ENCODE peak calls at places on chromosome 10, in nine cellular contexts. C is NCI-H2029 treated with DMSO at 0.1 percent for 48 hours, T is cerebellar cortex, G is endothelial cell, N is MV-4-11, Q is neuronal stem cell, X is NCI-H1417 treated with DMSO at 0.1 percent for 48 hours, B is T-helper 9 cell, F is RKO. E is an unnamed sample.

GRCh38 chr10:7235376-7235775 is 175.5 kb downstream of the SFMBT2 start:
- DNase-seq in C (no peak), T (no peak), G (no peak), N (no peak), Q (no peak), X (no peak), B (no peak), F (no peak), E (no peak)

GRCh38 chr10:6567894-6568293 is 12.2 kb downstream of the PRKCQ start:
- DNase-seq in C (no peak), T (no peak), G (no peak), N (no peak), Q (no peak), X (no peak), B (no peak), F (no peak), E (no peak)

GRCh38 chr10:14009315-14010082 is 321.2 kb downstream of the FRMD4A start:
- DNase-seq in C (no peak), T (no peak), G (no peak), N (no peak), Q (no peak), X (no peak), B (peak; percentile 55), F (no peak), E (peak; percentile 10)

GRCh38 chr10:23981520-23982309 is 227.2 kb upstream of the KIAA1217 start:
- DNase-seq in C (no peak), T (no peak), G (no peak), N (no peak), Q (no peak), X (no peak), B (no peak), F (peak; percentile 36), E (no peak)

GRCh38 chr10:96133135-96133534 is 3.0 kb downstream of the ZNF518A start:
- DNase-seq in C (no peak), T (no peak), G (no peak), N (no peak), Q (no peak), X (no peak), B (no peak), F (peak; percentile 73), E (no peak)

GRCh38 chr10:4671451-4672145 is 154.4 kb upstream of the AKR1E2 start:
- DNase-seq in C (no peak), T (no peak), G (no peak), N (no peak), Q (no peak), X (no peak), B (no peak), F (no peak), E (no peak)

GRCh38 chr10:91700788-91701444 is 68.0 kb upstream of the PPP1R3C start:
- DNase-seq in C (no peak), T (no peak), G (no peak), N (no peak), Q (no peak), X (no peak), B (no peak), F (peak; percentile 57), E (no peak)

GRCh38 chr10:102312683-102313082 is 67.4 kb downstream of the GBF1 start:
- DNase-seq in C (no peak), T (no peak), G (no peak), N (no peak), Q (no peak), X (no peak), B (no peak), F (no peak), E (no peak)

GRCh38 chr10:31678139-31678536 is 250.5 kb downstream of the ARHGAP12 start:
- DNase-seq in C (no peak), T (peak; percentile 24), G (no peak), N (no peak), Q (no peak), X (no peak), B (no peak), F (no peak), E (no peak)

GRCh38 chr10:77925795-77926565 is 575 bp downstream of the DLG5 start:
- DNase-seq in C (no peak), T (peak; percentile 50), G (peak; percentile 48), N (no peak), Q (peak; percentile 30), X (no peak), B (no peak), F (peak; percentile 45), E (no peak)

GRCh38 chr10:74994714-74995308 is 116.6 kb upstream of the SAMD8 start:
- DNase-seq in C (peak; percentile 44), T (no peak), G (no peak), N (no peak), Q (no peak), X (no peak), B (no peak), F (no peak), E (no peak)

GRCh38 chr10:79454259-79454658 is 8.8 kb upstream of the ZCCHC24 start:
- DNase-seq in C (no peak), T (no peak), G (no peak), N (no peak), Q (no peak), X (no peak), B (no peak), F (no peak), E (no peak)

GRCh38 chr10:117472872-117473271 is 69.7 kb upstream of the EMX2 start:
- DNase-seq in C (no peak), T (no peak), G (no peak), N (no peak), Q (no peak), X (no peak), B (no peak), F (no peak), E (no peak)

GRCh38 chr10:5813091-5813340 is 218 bp downstream of the GDI2 start:
- DNase-seq in C (no peak), T (no peak), G (no peak), N (no peak), Q (no peak), X (no peak), B (no peak), F (peak; percentile 59), E (no peak)

GRCh38 chr10:62454696-62455451 is 80.7 kb downstream of the ZNF365 start:
- DNase-seq in C (no peak), T (no peak), G (no peak), N (no peak), Q (no peak), X (no peak), B (no peak), F (no peak), E (no peak)

GRCh38 chr10:43395571-43396060 is 13.4 kb downstream of the HNRNPF start:
- DNase-seq in C (no peak), T (no peak), G (peak; percentile 25), N (no peak), Q (no peak), X (no peak), B (peak; percentile 30), F (peak; percentile 62), E (no peak)

GRCh38 chr10:42932116-42932515 is 144.8 kb upstream of the RET start:
- DNase-seq in C (no peak), T (no peak), G (no peak), N (no peak), Q (no peak), X (no peak), B (no peak), F (no peak), E (no peak)

GRCh38 chr10:78956391-78956790 is 112.4 kb upstream of the ZMIZ1 start:
- DNase-seq in C (no peak), T (no peak), G (no peak), N (no peak), Q (no peak), X (no peak), B (no peak), F (no peak), E (no peak)

GRCh38 chr10:125484035-125484732 is 198.8 kb downstream of the TEX36 start:
- DNase-seq in C (no peak), T (no peak), G (no peak), N (no peak), Q (no peak), X (no peak), B (no peak), F (no peak), E (no peak)

GRCh38 chr10:19977097-19977521 is 160.9 kb downstream of the PLXDC2 start:
- DNase-seq in C (no peak), T (no peak), G (no peak), N (no peak), Q (no peak), X (no peak), B (no peak), F (no peak), E (no peak)

GRCh38 chr10:91048380-91048779 is 127.5 kb upstream of the ANKRD1 start:
- DNase-seq in C (no peak), T (no peak), G (no peak), N (no peak), Q (no peak), X (no peak), B (no peak), F (no peak), E (no peak)

GRCh38 chr10:88190123-88190522 is 326.7 kb downstream of the PTEN start:
- DNase-seq in C (no peak), T (peak; percentile 88), G (no peak), N (no peak), Q (no peak), X (no peak), B (no peak), F (no peak), E (no peak)

GRCh38 chr10:69892436-69893215 is 90.9 kb downstream of the COL13A1 start:
- DNase-seq in C (no peak), T (no peak), G (no peak), N (no peak), Q (no peak), X (no peak), B (no peak), F (no peak), E (no peak)